ENCODE peak calls at places on chromosomes 5 and 9, in six cellular contexts. One of them, this sample, is unnamed.

GRCh38 chr9:91134608-91135007 is 227.1 kb downstream of the AUH start:
- DNase-seq in transverse colon: no peak
- DNase-seq in body of pancreas: no peak
- DNase-seq in ovary: no peak
- DNase-seq in suprapubic skin: no peak
- DNase-seq in sigmoid colon: no peak
- DNase-seq in this sample: no peak

GRCh38 chr9:25964239-25964638 is 286.0 kb upstream of the TUSC1 start:
- DNase-seq in sigmoid colon: no peak
- DNase-seq in body of pancreas: peak
- DNase-seq in transverse colon: no peak
- DNase-seq in suprapubic skin: no peak
- DNase-seq in ovary: no peak
- DNase-seq in this sample: no peak

GRCh38 chr5:157026789-157027424 is 32.0 kb downstream of the HAVCR1 start:
- DNase-seq in body of pancreas: peak
- DNase-seq in suprapubic skin: no peak
- DNase-seq in sigmoid colon: no peak
- DNase-seq in ovary: no peak
- DNase-seq in transverse colon: peak
- DNase-seq in this sample: no peak

GRCh38 chr5:80894083-80894482 is 66.1 kb upstream of the RASGRF2 start:
- DNase-seq in sigmoid colon: no peak
- DNase-seq in suprapubic skin: no peak
- DNase-seq in body of pancreas: no peak
- DNase-seq in ovary: no peak
- DNase-seq in transverse colon: no peak
- DNase-seq in this sample: no peak

GRCh38 chr5:3346111-3346820 is 249.4 kb upstream of the IRX1 start:
- DNase-seq in suprapubic skin: peak
- DNase-seq in sigmoid colon: peak
- DNase-seq in body of pancreas: no peak
- DNase-seq in ovary: no peak
- DNase-seq in transverse colon: no peak
- DNase-seq in this sample: no peak

GRCh38 chr5:173451031-173451430 is 122.8 kb upstream of the STC2 start:
- DNase-seq in sigmoid colon: no peak
- DNase-seq in body of pancreas: no peak
- DNase-seq in suprapubic skin: no peak
- DNase-seq in transverse colon: no peak
- DNase-seq in ovary: no peak
- DNase-seq in this sample: no peak

GRCh38 chr9:137297966-137298365 is 4.1 kb downstream of the NRARP start:
- DNase-seq in sigmoid colon: no peak
- DNase-seq in transverse colon: no peak
- DNase-seq in suprapubic skin: no peak
- DNase-seq in body of pancreas: peak
- DNase-seq in ovary: no peak
- DNase-seq in this sample: no peak

GRCh38 chr5:163807781-163808180 is 302.4 kb downstream of the MAT2B start:
- DNase-seq in ovary: no peak
- DNase-seq in body of pancreas: no peak
- DNase-seq in sigmoid colon: no peak
- DNase-seq in suprapubic skin: no peak
- DNase-seq in transverse colon: no peak
- DNase-seq in this sample: no peak

GRCh38 chr5:134590992-134591659 is 41.5 kb downstream of the SAR1B start:
- DNase-seq in sigmoid colon: no peak
- DNase-seq in transverse colon: peak
- DNase-seq in suprapubic skin: no peak
- DNase-seq in body of pancreas: no peak
- DNase-seq in ovary: no peak
- DNase-seq in this sample: no peak

GRCh38 chr5:43804041-43804440 is 201.1 kb downstream of the NNT start:
- DNase-seq in transverse colon: no peak
- DNase-seq in sigmoid colon: no peak
- DNase-seq in suprapubic skin: no peak
- DNase-seq in ovary: no peak
- DNase-seq in body of pancreas: no peak
- DNase-seq in this sample: no peak

GRCh38 chr5:133610489-133611356 is 1.6 kb downstream of the FSTL4 start:
- DNase-seq in suprapubic skin: no peak
- DNase-seq in ovary: no peak
- DNase-seq in sigmoid colon: no peak
- DNase-seq in body of pancreas: peak
- DNase-seq in transverse colon: peak
- DNase-seq in this sample: peak

GRCh38 chr5:93800988-93801811 is 59.8 kb upstream of the POU5F2 start:
- DNase-seq in ovary: no peak
- DNase-seq in transverse colon: no peak
- DNase-seq in body of pancreas: peak
- DNase-seq in sigmoid colon: no peak
- DNase-seq in suprapubic skin: no peak
- DNase-seq in this sample: no peak

GRCh38 chr9:78074385-78075291 is 43.0 kb upstream of the GNAQ start:
- DNase-seq in transverse colon: no peak
- DNase-seq in sigmoid colon: no peak
- DNase-seq in suprapubic skin: no peak
- DNase-seq in body of pancreas: no peak
- DNase-seq in ovary: no peak
- DNase-seq in this sample: no peak

GRCh38 chr9:129254566-129255287 is 76.7 kb upstream of the IER5L start:
- DNase-seq in body of pancreas: no peak
- DNase-seq in transverse colon: no peak
- DNase-seq in ovary: peak
- DNase-seq in sigmoid colon: no peak
- DNase-seq in suprapubic skin: no peak
- DNase-seq in this sample: peak

GRCh38 chr5:7802855-7803254 is 48.1 kb downstream of the CFAP90 start:
- DNase-seq in transverse colon: no peak
- DNase-seq in body of pancreas: no peak
- DNase-seq in sigmoid colon: no peak
- DNase-seq in ovary: no peak
- DNase-seq in suprapubic skin: no peak
- DNase-seq in this sample: no peak

GRCh38 chr5:89556215-89557009 is 673.4 kb upstream of the MEF2C start:
- DNase-seq in transverse colon: no peak
- DNase-seq in sigmoid colon: no peak
- DNase-seq in suprapubic skin: no peak
- DNase-seq in ovary: no peak
- DNase-seq in body of pancreas: no peak
- DNase-seq in this sample: no peak

GRCh38 chr5:43428034-43428712 is 16.0 kb upstream of the CCL28 start:
- DNase-seq in ovary: no peak
- DNase-seq in transverse colon: no peak
- DNase-seq in sigmoid colon: no peak
- DNase-seq in suprapubic skin: no peak
- DNase-seq in body of pancreas: peak
- DNase-seq in this sample: no peak

GRCh38 chr5:168110384-168110783 is 181.1 kb upstream of the WWC1 start:
- DNase-seq in ovary: no peak
- DNase-seq in body of pancreas: no peak
- DNase-seq in suprapubic skin: no peak
- DNase-seq in transverse colon: no peak
- DNase-seq in sigmoid colon: no peak
- DNase-seq in this sample: no peak

GRCh38 chr5:132293066-132293991 is 865 bp upstream of the SLC22A4 start:
- DNase-seq in body of pancreas: peak
- DNase-seq in suprapubic skin: peak
- DNase-seq in transverse colon: peak
- DNase-seq in sigmoid colon: peak
- DNase-seq in ovary: peak
- DNase-seq in this sample: peak

GRCh38 chr5:127418378-127418777 is 99.1 kb upstream of the PRRC1 start:
- DNase-seq in body of pancreas: no peak
- DNase-seq in ovary: no peak
- DNase-seq in sigmoid colon: no peak
- DNase-seq in transverse colon: no peak
- DNase-seq in suprapubic skin: no peak
- DNase-seq in this sample: no peak

GRCh38 chr9:126615791-126616447 is 2.2 kb downstream of the LMX1B start:
- DNase-seq in suprapubic skin: no peak
- DNase-seq in sigmoid colon: no peak
- DNase-seq in transverse colon: no peak
- DNase-seq in ovary: no peak
- DNase-seq in body of pancreas: no peak
- DNase-seq in this sample: no peak

GRCh38 chr9:131609116-131609830 is 64.0 kb downstream of the PRRT1B start:
- DNase-seq in ovary: peak
- DNase-seq in suprapubic skin: no peak
- DNase-seq in body of pancreas: peak
- DNase-seq in sigmoid colon: peak
- DNase-seq in transverse colon: no peak
- DNase-seq in this sample: peak

GRCh38 chr9:104539275-104539674 is 2.6 kb upstream of the OR13C3 start:
- DNase-seq in body of pancreas: no peak
- DNase-seq in transverse colon: no peak
- DNase-seq in suprapubic skin: no peak
- DNase-seq in sigmoid colon: no peak
- DNase-seq in ovary: no peak
- DNase-seq in this sample: no peak

GRCh38 chr9:2013688-2014087 is 1.5 kb upstream of the SMARCA2 start:
- DNase-seq in body of pancreas: no peak
- DNase-seq in ovary: no peak
- DNase-seq in sigmoid colon: no peak
- DNase-seq in suprapubic skin: no peak
- DNase-seq in transverse colon: no peak
- DNase-seq in this sample: no peak

DNA sequence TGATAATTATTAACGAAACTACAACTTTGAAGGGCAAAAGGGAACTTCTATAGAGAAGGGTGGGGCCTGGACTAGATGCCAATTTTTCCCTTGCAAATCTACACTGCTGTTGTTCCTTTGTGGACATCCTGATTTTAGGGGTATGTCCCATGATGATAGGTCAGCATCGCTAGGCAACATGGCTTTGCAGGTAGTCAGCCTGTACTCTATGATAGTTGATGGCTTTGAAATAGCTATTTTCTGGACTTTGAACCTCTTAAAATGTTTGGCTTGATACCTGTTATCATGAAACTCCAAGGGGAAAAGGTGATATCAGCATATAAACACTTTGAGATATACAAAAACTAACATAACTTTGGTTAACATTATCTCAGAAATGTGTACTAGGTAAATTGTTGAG is 533.3 kb downstream of the CTNND2 start:
- DNase-seq in sigmoid colon: no peak
- DNase-seq in transverse colon: no peak
- DNase-seq in suprapubic skin: no peak
- DNase-seq in ovary: no peak
- DNase-seq in body of pancreas: no peak
- DNase-seq in this sample: no peak
- TF ChIP-seq POLR2A in sigmoid colon: no peak
- TF ChIP-seq POLR2A in transverse colon: no peak
- TF ChIP-seq POLR2A in suprapubic skin: no peak
- TF ChIP-seq POLR2A in ovary: no peak
- TF ChIP-seq POLR2A in body of pancreas: no peak
- TF ChIP-seq POLR2A in this sample: no peak

GRCh38 chr5:122897283-122897602 is 51.8 kb downstream of the SNX24 start:
- DNase-seq in ovary: no peak
- DNase-seq in body of pancreas: no peak
- DNase-seq in transverse colon: no peak
- DNase-seq in sigmoid colon: no peak
- DNase-seq in suprapubic skin: no peak
- DNase-seq in this sample: no peak
- TF ChIP-seq CTCF in ovary: no peak
- TF ChIP-seq CTCF in body of pancreas: no peak
- TF ChIP-seq CTCF in transverse colon: no peak
- TF ChIP-seq CTCF in sigmoid colon: no peak
- TF ChIP-seq CTCF in suprapubic skin: no peak
- TF ChIP-seq CTCF in this sample: no peak

DNA sequence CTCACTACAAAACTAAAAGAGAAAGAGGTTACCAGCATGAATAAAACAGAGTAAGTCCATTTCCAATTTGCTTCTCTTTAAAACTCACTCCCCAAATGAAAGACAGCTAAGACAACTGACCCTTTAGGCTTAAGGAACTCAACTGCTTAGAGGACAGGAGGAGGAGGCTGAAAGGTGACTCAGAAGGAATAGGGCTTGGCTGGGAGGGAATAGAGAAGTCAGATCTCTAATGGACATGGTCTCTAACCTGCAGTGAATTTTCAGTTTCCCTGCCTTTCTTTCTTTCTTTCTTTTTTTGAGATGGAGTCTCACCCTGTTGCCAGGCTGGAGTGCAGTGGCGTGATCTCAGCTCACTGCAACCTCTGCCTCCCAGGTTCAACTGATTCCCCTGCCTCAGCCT is 261.8 kb upstream of the CLINT1 start:
- DNase-seq in body of pancreas: no peak
- DNase-seq in suprapubic skin: no peak
- DNase-seq in sigmoid colon: no peak
- DNase-seq in ovary: no peak
- DNase-seq in transverse colon: no peak
- DNase-seq in this sample: no peak
- H3K27ac ChIP-seq in body of pancreas: no peak
- H3K27ac ChIP-seq in suprapubic skin: no peak
- H3K27ac ChIP-seq in sigmoid colon: no peak
- H3K27ac ChIP-seq in ovary: no peak
- H3K27ac ChIP-seq in transverse colon: no peak
- H3K27ac ChIP-seq in this sample: no peak

GRCh38 chr9:98009437-98009836 is 26.3 kb downstream of the ANP32B start:
- DNase-seq in body of pancreas: no peak
- DNase-seq in sigmoid colon: no peak
- DNase-seq in ovary: no peak
- DNase-seq in suprapubic skin: no peak
- DNase-seq in transverse colon: no peak
- DNase-seq in this sample: no peak
- TF ChIP-seq POLR2A in body of pancreas: no peak
- TF ChIP-seq POLR2A in sigmoid colon: no peak
- TF ChIP-seq POLR2A in ovary: no peak
- TF ChIP-seq POLR2A in suprapubic skin: no peak
- TF ChIP-seq POLR2A in transverse colon: no peak
- TF ChIP-seq POLR2A in this sample: no peak

This sample was measured in right lobe of liver.